ENCODE peak calls at places on chromosome 6, in five cellular contexts. D is A549, S is neural crest cell, K is mesothelial cell of epicardium, N is cardiac fibroblast. P is an unnamed sample.

GRCh38 chr6:41596807-41597206 is 41.5 kb upstream of the MDFI start:
- DNase-seq in D (no peak), S (no peak), K (no peak), N (no peak), P (no peak)

GRCh38 chr6:157638779-157639178 is 184.3 kb upstream of the SNX9 start:
- DNase-seq in D (no peak), S (no peak), K (no peak), N (no peak), P (no peak)

GRCh38 chr6:159682265-159682664 is 10.8 kb downstream of the SOD2 start:
- DNase-seq in D (no peak), S (no peak), K (no peak), N (no peak), P (no peak)

GRCh38 chr6:41185991-41186675 is 14.8 kb downstream of the TREML2 start:
- DNase-seq in D (no peak), S (no peak), K (no peak), N (no peak), P (no peak)

GRCh38 chr6:6026513-6027205 is 19.9 kb upstream of the NRN1 start:
- DNase-seq in D (no peak), S (no peak), K (no peak), N (no peak), P (no peak)

GRCh38 chr6:22583230-22583629 is 13.9 kb downstream of the HDGFL1 start:
- DNase-seq in D (no peak), S (no peak), K (no peak), N (no peak), P (no peak)

GRCh38 chr6:45441811-45442453 is 64.2 kb upstream of the SUPT3H start:
- DNase-seq in D (no peak), S (no peak), K (no peak), N (no peak), P (no peak)

GRCh38 chr6:156780117-156780641 is 3.0 kb downstream of the ARID1B start:
- DNase-seq in D (peak; percentile 78), S (no peak), K (no peak), N (peak; percentile 95), P (no peak)

GRCh38 chr6:99187429-99187828 is 162.0 kb downstream of the FAXC start:
- DNase-seq in D (no peak), S (no peak), K (no peak), N (no peak), P (no peak)

GRCh38 chr6:85388531-85388930 is 61.4 kb upstream of the NT5E start:
- DNase-seq in D (no peak), S (no peak), K (no peak), N (no peak), P (no peak)

GRCh38 chr6:148342146-148343027 is at the start of gene SASH1:
- DNase-seq in D (peak; percentile 72), S (peak; percentile 69), K (peak; percentile 34), N (peak; percentile 86), P (peak; percentile 57)

GRCh38 chr6:20827798-20828197 is 293.5 kb downstream of the CDKAL1 start:
- DNase-seq in D (no peak), S (no peak), K (no peak), N (peak; percentile 86), P (no peak)

GRCh38 chr6:157312733-157313132 is 10.6 kb downstream of the TMEM242 start:
- DNase-seq in D (no peak), S (no peak), K (no peak), N (no peak), P (no peak)

DNA sequence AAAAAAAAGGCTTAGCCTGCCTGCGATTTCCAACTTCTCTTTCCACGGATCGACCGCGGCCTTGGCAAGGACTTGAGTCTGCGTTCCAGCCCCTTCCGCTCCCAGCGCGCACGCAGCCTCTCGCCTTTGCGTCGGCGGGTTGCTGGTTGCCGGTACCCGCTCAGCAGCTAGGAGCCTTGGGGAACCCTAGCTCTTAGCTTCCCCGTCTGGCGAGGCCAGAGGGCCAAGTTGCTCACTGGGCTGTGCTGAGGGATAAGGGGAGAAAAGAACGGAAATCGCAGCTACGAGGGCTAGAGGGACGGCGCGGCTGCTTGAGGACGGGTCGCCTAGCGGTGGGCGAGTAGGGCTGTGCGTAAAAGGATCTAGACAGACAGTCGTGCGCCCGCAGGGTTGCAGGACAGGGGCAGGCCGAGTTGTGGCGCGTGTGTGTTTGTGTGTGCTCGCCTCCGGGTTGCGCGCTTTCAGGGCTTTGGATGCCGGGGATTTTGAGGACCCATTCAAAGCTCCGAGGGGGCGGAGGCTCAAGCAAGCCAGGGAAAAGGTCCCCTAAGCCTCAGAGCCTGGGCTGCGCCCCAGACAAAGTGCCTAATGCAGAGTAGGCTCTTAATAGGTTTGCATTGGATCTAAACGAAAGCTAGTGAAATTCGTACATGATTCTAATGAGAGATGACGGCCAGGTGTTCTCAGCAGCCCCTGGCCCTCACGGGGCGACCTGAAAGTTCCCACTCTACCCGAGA is 40.5 kb upstream of the OSTM1 start:
- DNase-seq in D (peak; percentile 41), S (peak; percentile 57), K (peak; percentile 47), N (peak; percentile 80), P (peak; percentile 72)
- TF ChIP-seq CTCF in D (no peak), S (peak; percentile 57), K (no peak), N (no peak), P (peak; percentile 45)

DNA sequence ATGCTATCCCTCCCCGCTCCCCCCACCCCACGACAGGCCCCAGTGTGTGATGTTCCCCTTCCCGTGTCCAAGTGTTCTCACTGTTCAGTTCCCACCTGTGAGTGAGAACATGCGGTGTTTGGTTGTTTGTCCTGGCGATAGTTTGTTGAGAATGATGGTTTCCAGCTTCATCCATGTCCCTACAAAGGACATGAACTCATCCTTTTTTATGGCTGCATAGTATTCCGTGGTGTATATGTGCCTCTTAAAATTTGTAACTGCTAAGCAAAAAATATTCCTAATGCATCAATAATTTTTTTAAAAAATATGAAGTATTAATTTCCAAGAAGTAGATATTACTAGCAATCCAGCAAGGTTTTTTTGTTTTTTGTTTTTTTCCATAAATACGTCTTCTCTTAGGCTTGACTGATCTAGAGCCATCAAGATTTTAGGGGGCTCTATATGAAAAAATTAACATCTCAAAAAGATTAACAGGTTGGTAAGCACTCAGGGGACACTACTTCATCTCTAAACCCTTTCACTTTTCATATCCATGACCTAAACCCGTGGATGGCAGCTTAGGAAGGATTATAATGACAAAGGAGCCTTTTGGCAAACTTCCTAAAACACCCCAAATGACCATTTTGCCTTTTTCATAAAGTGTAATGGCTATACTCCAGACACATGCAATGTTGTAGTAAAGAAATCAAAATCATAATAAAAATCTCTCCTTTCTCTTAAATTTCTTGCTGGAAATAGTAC is 14.2 kb downstream of the MAP7 start:
- DNase-seq in D (no peak), S (no peak), K (no peak), N (no peak), P (no peak)
- TF ChIP-seq CTCF in D (no peak), S (no peak), K (no peak), N (no peak), P (no peak)

GRCh38 chr6:111727798-111728197 is 122.1 kb upstream of the TRAF3IP2 start:
- DNase-seq in D (peak; percentile 12), S (no peak), K (no peak), N (peak; percentile 55), P (no peak)
- TF ChIP-seq CTCF in D (no peak), S (no peak), K (peak; percentile 50), N (peak; percentile 48), P (peak; percentile 69)

GRCh38 chr6:52994031-52994788 is 874 bp downstream of the GSTA4 start:
- DNase-seq in D (peak; percentile 7), S (peak; percentile 20), K (no peak), N (peak; percentile 60), P (no peak)
- TF ChIP-seq CTCF in D (no peak), S (no peak), K (no peak), N (no peak), P (no peak)

DNA sequence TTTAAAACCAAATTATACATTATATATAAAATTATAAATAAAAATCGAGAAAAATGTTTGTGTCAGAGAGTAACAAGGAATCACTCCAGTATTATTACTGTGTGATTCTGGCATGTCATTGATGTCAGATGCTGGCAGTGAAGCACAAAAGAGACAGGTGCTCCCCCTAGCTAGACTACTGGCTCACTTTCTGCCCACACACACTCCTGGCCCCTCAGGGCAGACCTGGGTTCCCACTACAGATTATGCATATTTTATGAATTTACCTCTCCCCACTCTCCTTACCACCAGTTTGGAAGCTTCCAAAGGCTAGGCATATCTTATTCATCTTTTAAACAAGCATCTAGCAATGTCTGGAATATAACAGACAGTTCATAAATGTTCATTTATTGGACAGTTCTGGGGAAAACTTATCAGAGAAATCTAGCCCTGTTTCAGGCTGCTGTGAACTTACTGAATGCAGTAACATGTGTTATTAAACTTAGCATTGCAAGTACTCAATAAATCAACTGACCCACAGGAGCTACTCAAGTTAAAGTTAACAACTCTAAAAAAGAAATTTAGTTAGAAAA is 12.8 kb downstream of the SNX3 start:
- DNase-seq in D (no peak), S (no peak), K (no peak), N (no peak), P (no peak)
- TF ChIP-seq CTCF in D (peak; percentile 11), S (no peak), K (no peak), N (no peak), P (no peak)

DNA sequence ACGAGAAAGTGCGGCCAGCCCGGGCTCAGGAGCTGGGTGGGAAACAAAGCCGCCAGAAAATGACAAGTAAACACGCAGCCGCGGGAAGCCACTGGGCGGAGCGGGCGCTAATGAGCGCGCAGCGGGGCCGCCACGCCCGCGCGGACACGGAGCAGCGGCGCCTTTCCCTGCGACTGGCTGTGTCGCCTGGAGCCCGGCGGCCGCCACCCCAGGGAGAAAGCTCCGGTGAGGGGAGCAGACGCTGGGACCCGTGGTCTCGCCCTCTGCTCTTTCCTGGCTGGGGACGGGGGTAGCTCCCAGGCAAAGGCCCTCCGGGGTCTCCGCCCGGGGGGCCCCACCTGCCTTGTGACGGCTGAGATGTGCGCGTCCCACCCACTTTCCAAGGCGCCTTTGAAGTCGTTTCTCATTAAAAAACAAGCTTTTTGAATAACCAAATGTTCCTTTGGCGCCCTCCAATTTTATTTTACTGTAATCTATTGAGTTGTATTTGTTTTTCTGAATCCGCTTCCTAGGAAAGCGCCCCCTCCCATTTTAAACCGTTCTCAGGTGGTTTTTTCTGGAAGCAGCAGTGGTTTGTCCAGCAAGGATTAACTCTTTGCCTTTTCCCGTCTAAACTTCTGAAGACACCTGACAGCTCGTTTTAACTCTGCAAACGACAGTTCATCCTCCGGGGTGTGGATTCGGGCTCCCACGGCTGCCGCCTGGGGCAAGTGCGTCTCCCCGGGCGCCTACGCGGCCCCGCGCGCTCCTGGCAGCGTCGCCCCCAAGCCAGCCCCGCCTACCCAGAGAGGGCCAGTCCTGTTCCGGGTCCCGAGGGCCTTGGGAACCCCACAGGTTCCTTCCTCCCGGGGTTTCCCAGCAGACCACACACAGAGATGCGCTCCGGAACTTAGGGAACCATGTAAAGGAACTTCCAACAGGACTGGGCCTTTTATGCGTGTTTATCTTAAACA is 54.6 kb downstream of the PRR18 start:
- DNase-seq in D (no peak), S (peak; percentile 29), K (no peak), N (no peak), P (peak; percentile 48)
- TF ChIP-seq CTCF in D (no peak), S (peak; percentile 13), K (no peak), N (no peak), P (no peak)

DNA sequence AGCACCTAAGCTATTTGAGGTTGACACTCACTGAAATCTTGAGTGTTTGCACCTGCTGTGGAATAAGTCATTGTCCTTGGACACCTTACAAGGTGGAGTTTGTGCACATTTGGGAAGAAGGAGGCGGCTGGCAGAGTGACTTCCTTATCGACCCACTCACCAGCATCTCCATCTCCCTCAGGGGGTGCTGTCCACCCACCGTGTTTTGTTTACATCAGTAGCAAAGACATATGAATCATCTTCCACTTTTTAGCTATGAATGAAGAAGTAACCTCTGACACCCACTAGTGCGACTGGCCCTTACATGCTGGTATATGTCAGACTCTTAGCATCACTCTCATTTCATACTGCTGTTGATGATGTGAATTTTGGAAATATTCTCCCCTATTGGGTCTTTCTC is 119.5 kb upstream of the SGK1 start:
- DNase-seq in D (peak; percentile 53), S (no peak), K (no peak), N (peak; percentile 67), P (no peak)
- TF ChIP-seq CTCF in D (peak; percentile 8), S (no peak), K (no peak), N (peak; percentile 27), P (no peak)